ENCODE peak calls at places on chromosome 18, in four cellular contexts. B is astrocyte of the spinal cord, M is HL-60, Z is epithelial cell of esophagus. G is an unnamed sample.

GRCh38 chr18:30800800-30801199 is 241.7 kb downstream of the DSC3 start:
- DNase-seq in B (no peak), M (no peak), Z (no peak), G (no peak)

GRCh38 chr18:60082790-60083189 is 183.0 kb downstream of the PMAIP1 start:
- DNase-seq in B (peak), M (no peak), Z (no peak), G (no peak)

GRCh38 chr18:36769172-36769571 is 59.6 kb downstream of the TPGS2 start:
- DNase-seq in B (peak), M (no peak), Z (peak), G (no peak)

GRCh38 chr18:23990474-23991410 is 23.8 kb upstream of the TTC39C start:
- DNase-seq in B (peak), M (no peak), Z (no peak), G (no peak)

GRCh38 chr18:31371970-31372369 is 4.6 kb upstream of the DSG4 start:
- DNase-seq in B (no peak), M (no peak), Z (no peak), G (no peak)

GRCh38 chr18:79904357-79905147 is 46.9 kb downstream of the SLC66A2 start:
- DNase-seq in B (no peak), M (no peak), Z (peak), G (no peak)

GRCh38 chr18:57864615-57865121 is 61.6 kb upstream of the ATP8B1 start:
- DNase-seq in B (no peak), M (no peak), Z (peak), G (no peak)

GRCh38 chr18:30163573-30163972 is 879.0 kb downstream of the DSC3 start:
- DNase-seq in B (no peak), M (no peak), Z (peak), G (no peak)

GRCh38 chr18:7740815-7741214 is 173.7 kb downstream of the PTPRM start:
- DNase-seq in B (peak), M (no peak), Z (no peak), G (no peak)

GRCh38 chr18:46343940-46344372 is 239.8 kb downstream of the HAUS1 start:
- DNase-seq in B (no peak), M (peak), Z (peak), G (no peak)

GRCh38 chr18:2222270-2223185 is 348.8 kb downstream of the METTL4 start:
- DNase-seq in B (no peak), M (no peak), Z (peak), G (no peak)

GRCh38 chr18:22346968-22347611 is 70.6 kb downstream of the CTAGE1 start:
- DNase-seq in B (no peak), M (no peak), Z (no peak), G (no peak)

GRCh38 chr18:21496277-21496835 is 104.1 kb downstream of the ESCO1 start:
- DNase-seq in B (no peak), M (no peak), Z (no peak), G (no peak)

GRCh38 chr18:57856707-57857280 is 53.7 kb upstream of the ATP8B1 start:
- DNase-seq in B (no peak), M (no peak), Z (no peak), G (no peak)

GRCh38 chr18:2050702-2051201 is 520.6 kb downstream of the METTL4 start:
- DNase-seq in B (peak), M (no peak), Z (peak), G (no peak)

GRCh38 chr18:50099725-50100414 is 95.1 kb downstream of the MYO5B start:
- DNase-seq in B (peak), M (no peak), Z (peak), G (no peak)

GRCh38 chr18:70073442-70073841 is 125.8 kb upstream of the CD226 start:
- DNase-seq in B (no peak), M (no peak), Z (no peak), G (no peak)

GRCh38 chr18:46097378-46097852 is 681 bp downstream of the ATP5F1A start:
- DNase-seq in B (no peak), M (no peak), Z (no peak), G (no peak)

GRCh38 chr18:57353137-57353939 is 981 bp downstream of the ST8SIA3 start:
- DNase-seq in B (no peak), M (no peak), Z (no peak), G (no peak)

GRCh38 chr18:65755616-65756015 is 4.8 kb downstream of the CDH7 start:
- DNase-seq in B (no peak), M (no peak), Z (no peak), G (no peak)

GRCh38 chr18:63779386-63779785 is 4.2 kb downstream of the SERPINB7 start:
- DNase-seq in B (no peak), M (no peak), Z (peak), G (no peak)

GRCh38 chr18:596288-596881 is 403 bp upstream of the CLUL1 start:
- DNase-seq in B (peak), M (no peak), Z (peak), G (no peak)

GRCh38 chr18:58208207-58208944 is 164.3 kb downstream of the NEDD4L start:
- DNase-seq in B (no peak), M (no peak), Z (peak), G (no peak)

GRCh38 chr18:61822879-61823278 is 69.9 kb downstream of the RNF152 start:
- DNase-seq in B (no peak), M (no peak), Z (no peak), G (no peak)

GRCh38 chr18:78582131-78582789 is 397.4 kb upstream of the SALL3 start:
- DNase-seq in B (no peak), M (no peak), Z (no peak), G (no peak)

GRCh38 chr18:25310045-25310444 is 41.9 kb downstream of the ZNF521 start:
- DNase-seq in B (peak), M (no peak), Z (peak), G (no peak)

GRCh38 chr18:31555971-31556747 is 35.5 kb upstream of the TTR start:
- DNase-seq in B (peak), M (peak), Z (peak), G (peak)

GRCh38 chr18:41899535-41899934 is 55.5 kb upstream of the PIK3C3 start:
- DNase-seq in B (no peak), M (no peak), Z (peak), G (no peak)

GRCh38 chr18:76466410-76466991 is 28.5 kb downstream of the ZNF516 start:
- DNase-seq in B (no peak), M (peak), Z (no peak), G (no peak)

GRCh38 chr18:74333091-74333490 is 17.5 kb downstream of the C18orf63 start:
- DNase-seq in B (no peak), M (no peak), Z (no peak), G (no peak)

GRCh38 chr18:59426855-59427254 is 67.8 kb upstream of the LMAN1 start:
- DNase-seq in B (no peak), M (no peak), Z (peak), G (no peak)

GRCh38 chr18:53153281-53153680 is 813.3 kb downstream of the DCC start:
- DNase-seq in B (no peak), M (peak), Z (no peak), G (no peak)
- TF ChIP-seq CTCF in B (peak), M (no peak), Z (no peak), G (no peak)

DNA sequence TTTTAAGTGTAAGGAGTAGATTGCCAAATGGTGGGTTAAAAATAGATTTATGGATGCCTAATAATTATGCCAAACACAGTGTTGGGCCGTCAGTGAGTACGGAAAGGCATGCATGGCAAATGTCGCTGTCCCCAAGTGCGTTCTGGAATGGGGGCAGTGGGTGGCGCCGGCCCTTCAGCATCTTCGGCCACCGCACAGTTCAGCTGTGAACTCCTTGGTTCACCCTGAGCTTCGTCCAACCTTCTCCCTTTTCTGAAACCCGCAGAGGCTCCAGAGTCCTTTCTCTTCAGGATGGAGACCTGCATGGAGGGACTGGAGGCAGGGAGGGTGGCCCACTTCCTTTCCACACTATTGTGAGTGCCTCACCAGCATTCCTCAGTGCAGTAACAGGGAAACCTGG is 74.8 kb upstream of the TXNDC2 start:
- DNase-seq in B (no peak), M (no peak), Z (no peak), G (no peak)
- TF ChIP-seq CTCF in B (no peak), M (no peak), Z (no peak), G (no peak)

DNA sequence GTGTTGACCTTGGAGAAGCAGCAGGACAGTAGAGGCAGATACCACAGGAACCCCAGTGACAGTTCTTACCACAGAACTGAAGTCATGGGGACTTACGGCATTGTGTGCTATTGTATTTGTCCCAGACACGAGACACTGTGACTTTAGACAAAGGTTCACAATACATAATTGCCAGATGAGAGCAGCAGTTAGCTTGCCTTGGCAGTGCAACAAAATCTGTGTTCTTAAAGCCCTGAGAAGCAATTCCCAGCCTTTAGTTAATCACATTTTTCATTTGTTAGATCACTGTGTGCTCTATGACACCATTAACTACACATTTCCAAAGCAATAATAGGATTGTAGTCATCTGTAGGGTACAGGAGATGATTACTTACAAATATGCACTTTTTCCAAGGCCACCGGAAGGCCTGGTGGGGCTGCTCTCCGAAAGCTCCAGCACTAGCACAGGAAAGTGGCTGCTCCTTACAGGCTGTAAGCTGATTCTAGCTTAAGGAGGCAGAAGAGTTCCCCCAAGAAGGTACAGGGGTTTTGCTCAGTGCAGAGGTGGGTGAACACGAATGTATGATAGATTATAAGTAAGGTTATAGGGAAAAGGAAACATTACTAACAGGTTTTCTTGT is 97.5 kb upstream of the LDLRAD4 start:
- DNase-seq in B (peak), M (no peak), Z (no peak), G (no peak)
- TF ChIP-seq CTCF in B (no peak), M (no peak), Z (no peak), G (no peak)

GRCh38 chr18:37783771-37784170 is 218.2 kb upstream of the CELF4 start:
- DNase-seq in B (no peak), M (no peak), Z (no peak), G (no peak)

GRCh38 chr18:37779220-37779619 is 213.6 kb upstream of the CELF4 start:
- DNase-seq in B (no peak), M (no peak), Z (no peak), G (no peak)

DNA sequence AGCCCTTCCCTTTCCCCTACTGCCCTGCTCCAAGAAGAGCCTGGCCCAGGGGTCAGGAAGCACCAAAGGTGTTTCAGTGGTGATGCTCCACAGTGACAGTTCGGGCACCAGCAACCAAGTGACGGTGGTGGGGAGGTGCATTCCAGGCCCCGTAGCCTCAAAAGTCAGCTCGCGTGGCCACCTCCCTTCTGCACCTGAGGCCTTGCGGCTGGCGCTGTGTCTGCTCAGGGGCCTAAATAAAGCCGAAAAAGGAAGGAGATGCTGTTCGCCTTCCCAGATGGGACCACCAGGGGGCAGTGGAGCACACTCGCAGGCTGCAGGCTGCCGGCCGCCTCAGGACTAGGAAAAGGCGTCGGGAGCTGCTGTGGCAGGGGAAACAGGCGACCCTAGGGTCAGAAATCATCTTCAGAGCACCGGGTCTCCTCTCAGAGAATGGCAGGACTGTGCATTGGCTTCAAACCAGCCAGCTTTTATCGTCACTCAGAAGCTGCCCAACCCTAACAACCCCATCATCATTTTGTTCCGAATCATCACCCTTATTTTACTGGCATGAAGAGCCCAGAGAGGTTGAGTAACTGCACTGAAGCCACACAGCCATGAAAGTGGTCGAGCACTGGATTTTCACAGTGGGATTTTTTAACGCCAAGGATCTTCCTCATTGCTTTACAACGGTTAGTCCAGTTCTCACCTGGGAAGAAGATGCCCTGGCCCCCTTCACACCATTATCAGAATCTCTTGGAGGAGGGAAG is 213.0 kb upstream of the CELF4 start:
- DNase-seq in B (peak), M (peak), Z (peak), G (no peak)
- TF ChIP-seq CTCF in B (peak), M (peak), Z (peak), G (peak)

GRCh38 chr18:48917579-48918101 is 33.1 kb downstream of the SMAD7 start:
- DNase-seq in B (no peak), M (peak), Z (no peak), G (no peak)

GRCh38 chr18:48915621-48916425 is 34.9 kb downstream of the SMAD7 start:
- DNase-seq in B (no peak), M (peak), Z (no peak), G (no peak)

GRCh38 chr18:48913723-48914122 is 37.0 kb downstream of the SMAD7 start:
- DNase-seq in B (no peak), M (no peak), Z (no peak), G (no peak)

GRCh38 chr18:48913201-48913600 is 37.6 kb downstream of the SMAD7 start:
- DNase-seq in B (no peak), M (no peak), Z (peak), G (no peak)

DNA sequence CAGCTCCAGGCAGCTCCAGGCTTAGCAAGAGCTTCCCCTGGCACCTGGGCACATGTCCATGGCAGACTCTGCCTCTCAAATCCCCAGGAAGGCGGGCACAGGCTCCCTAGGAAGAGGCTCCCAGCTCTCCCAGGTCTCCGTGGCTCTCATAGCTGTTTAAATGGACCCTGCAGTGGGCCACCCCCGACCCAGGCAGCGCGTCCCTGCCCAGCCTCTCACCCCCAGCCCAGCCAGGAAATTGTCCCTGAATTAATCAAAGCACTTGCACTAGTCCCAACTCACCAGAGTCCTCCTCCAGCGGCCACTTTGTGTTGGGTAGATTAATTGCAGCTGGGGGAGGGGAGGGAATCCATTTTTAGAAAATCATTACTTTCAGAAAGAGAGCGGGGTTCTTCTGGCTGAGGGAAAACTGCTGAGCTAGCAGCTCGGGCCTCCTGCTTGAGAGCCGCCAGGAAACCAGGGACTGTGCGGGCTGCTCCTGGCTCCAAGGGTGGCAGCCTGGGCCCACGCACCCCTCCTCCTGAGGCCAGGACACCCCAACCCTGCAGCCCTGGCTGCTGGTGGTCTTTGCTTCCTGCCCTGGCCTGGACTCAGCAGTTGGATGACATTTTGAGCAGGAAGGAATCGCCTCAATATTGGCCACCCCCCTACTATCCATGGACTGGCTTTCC is 36.0 kb downstream of the SMAD7 start:
- DNase-seq in B (no peak), M (no peak), Z (no peak), G (no peak)
- TF ChIP-seq CTCF in B (no peak), M (no peak), Z (no peak), G (no peak)

DNA sequence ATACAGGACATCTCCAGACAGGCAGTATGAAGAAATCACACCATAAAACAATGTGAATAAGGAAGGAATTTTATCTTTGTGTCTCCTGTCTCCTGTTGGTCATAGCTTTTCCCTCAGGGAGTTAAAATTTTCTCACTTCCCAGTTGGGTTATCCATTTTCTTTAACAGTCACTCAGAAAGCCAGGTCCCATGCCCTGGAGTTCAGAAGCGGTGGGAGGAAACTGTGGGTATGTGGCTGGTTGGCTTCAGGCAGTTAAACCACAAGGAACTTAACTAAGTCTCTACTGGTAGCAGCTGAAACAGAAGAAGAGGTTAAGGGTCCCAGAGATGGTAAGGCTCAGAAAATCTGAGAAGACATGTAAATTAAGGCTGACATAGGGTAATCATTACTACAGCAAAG is 6.5 kb upstream of the SMAD2 start:
- DNase-seq in B (no peak), M (peak), Z (no peak), G (no peak)
- TF ChIP-seq CTCF in B (no peak), M (no peak), Z (no peak), G (no peak)

GRCh38 chr18:10015941-10016819 is 102.4 kb downstream of the VAPA start:
- DNase-seq in B (peak), M (no peak), Z (peak), G (peak)
- TF ChIP-seq CTCF in B (peak), M (no peak), Z (peak), G (peak)

GRCh38 chr18:27430595-27430994 is 245.5 kb upstream of the CHST9 start:
- DNase-seq in B (no peak), M (no peak), Z (no peak), G (no peak)

GRCh38 chr18:27428120-27428519 is 243.0 kb upstream of the CHST9 start:
- DNase-seq in B (no peak), M (no peak), Z (peak), G (no peak)

GRCh38 chr18:27423581-27423980 is 238.5 kb upstream of the CHST9 start:
- DNase-seq in B (no peak), M (no peak), Z (no peak), G (no peak)

GRCh38 chr18:27428716-27429475 is 243.8 kb upstream of the CHST9 start:
- DNase-seq in B (no peak), M (no peak), Z (no peak), G (no peak)
- TF ChIP-seq CTCF in B (no peak), M (no peak), Z (no peak), G (no peak)

DNA sequence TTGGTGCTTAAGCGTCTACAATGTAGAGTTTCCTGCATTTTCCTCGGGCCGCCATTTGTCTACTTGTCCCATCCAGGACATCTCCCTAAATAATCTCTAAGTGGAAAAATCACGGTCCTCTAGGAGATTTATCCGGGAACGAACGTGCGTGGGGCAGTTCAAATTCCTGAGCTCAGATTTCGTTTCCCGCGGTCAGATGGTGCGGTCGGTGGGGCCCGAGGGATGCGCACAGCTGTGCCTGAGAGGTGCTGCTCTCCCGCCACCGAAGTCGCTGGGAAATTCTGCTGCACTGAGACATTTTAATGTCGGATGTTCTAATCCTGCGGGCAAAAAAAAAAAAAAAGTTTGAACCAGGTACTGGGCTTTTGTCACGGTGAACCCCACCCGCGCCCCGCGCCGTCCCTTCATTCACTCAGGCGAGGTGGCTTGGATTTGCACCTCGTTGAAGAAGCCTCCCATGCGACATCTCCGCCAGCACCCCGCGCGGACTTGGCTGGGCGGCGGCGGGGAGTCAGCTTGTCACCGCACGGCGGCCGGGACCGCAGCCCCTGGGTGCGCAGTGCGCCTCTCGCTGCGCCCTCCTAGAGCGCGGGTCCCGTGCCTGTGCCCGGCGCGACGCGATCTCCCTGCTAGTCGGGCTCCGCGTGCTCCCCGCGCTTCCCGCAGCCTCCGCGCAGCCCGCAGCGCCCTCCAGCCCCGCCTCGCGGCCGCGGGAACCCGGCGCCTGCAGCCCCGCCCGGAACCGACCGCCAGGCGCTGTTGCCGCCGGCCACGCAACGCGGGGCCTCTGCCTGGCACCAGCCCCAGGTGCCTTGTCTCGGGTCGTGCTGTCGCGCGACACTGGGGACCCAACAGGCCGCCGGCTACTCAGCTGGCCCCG is 192.0 kb upstream of the TCF4 start:
- DNase-seq in B (peak), M (no peak), Z (peak), G (no peak)
- TF ChIP-seq CTCF in B (peak), M (no peak), Z (no peak), G (no peak)

G was measured in AG09319.